ENCODE peak calls at places on chromosomes 6 and 20, in four cellular contexts. V is kidney glomerular epithelial cell, Q is amygdala, L is fibroblast of the aortic adventitia. I is an unnamed sample.

GRCh38 chr6:128316258-128316952 is 204.0 kb downstream of the PTPRK start:
- DNase-seq in V (no peak), Q (no peak), L (no peak), I (no peak)

GRCh38 chr6:163490826-163491577 is 76.5 kb downstream of the QKI start:
- DNase-seq in V (no peak), Q (no peak), L (peak; percentile 36), I (no peak)

GRCh38 chr6:97901531-97901930 is 618.5 kb upstream of the MMS22L start:
- DNase-seq in V (no peak), L (no peak), Q (no peak), I (peak; percentile 26)

GRCh38 chr6:109010703-109011102 is 83.9 kb downstream of the SESN1 start:
- DNase-seq in L (no peak), V (no peak), Q (no peak), I (no peak)

GRCh38 chr20:37407117-37407566 is 61.2 kb downstream of the SRC start:
- DNase-seq in L (peak; percentile 21), Q (no peak), V (no peak), I (no peak)

GRCh38 chr6:33620584-33621395 is at the start of gene ITPR3:
- DNase-seq in V (peak; percentile 44), Q (no peak), L (peak; percentile 92), I (peak; percentile 47)

GRCh38 chr6:53723331-53723730 is 57.8 kb upstream of the KLHL31 start:
- DNase-seq in V (no peak), Q (no peak), L (no peak), I (no peak)

GRCh38 chr6:131317516-131317915 is 182.2 kb downstream of the AKAP7 start:
- DNase-seq in L (peak; percentile 15), Q (no peak), V (no peak), I (no peak)

GRCh38 chr6:154292066-154292465 is 64.5 kb downstream of the IPCEF1 start:
- DNase-seq in V (no peak), Q (no peak), L (no peak), I (no peak)

GRCh38 chr6:95095855-95096254 is 481.5 kb upstream of the MANEA start:
- DNase-seq in L (no peak), Q (no peak), V (no peak), I (no peak)

GRCh38 chr20:58312836-58313235 is 3.3 kb downstream of the RAB22A start:
- DNase-seq in L (no peak), V (no peak), Q (no peak), I (no peak)

GRCh38 chr6:53492860-53493634 is 51.9 kb downstream of the GCLC start:
- DNase-seq in Q (peak; percentile 8), V (peak; percentile 66), L (peak; percentile 83), I (peak; percentile 57)

GRCh38 chr20:50843331-50844276 is 48.7 kb downstream of the BCAS4 start:
- DNase-seq in V (no peak), Q (no peak), L (no peak), I (no peak)

GRCh38 chr20:44900231-44900854 is 9.5 kb upstream of the PABPC1L start:
- DNase-seq in V (no peak), L (no peak), Q (no peak), I (no peak)

GRCh38 chr6:139981810-139982550 is 607.5 kb upstream of the CITED2 start:
- DNase-seq in Q (no peak), V (peak; percentile 85), L (peak; percentile 50), I (peak; percentile 90)

GRCh38 chr6:162239330-162239729 is 488.2 kb downstream of the PRKN start:
- DNase-seq in Q (no peak), V (no peak), L (no peak), I (no peak)

GRCh38 chr6:100237881-100238280 is 226.8 kb downstream of the SIM1 start:
- DNase-seq in L (no peak), Q (no peak), V (peak; percentile 38), I (no peak)

GRCh38 chr6:125662301-125662700 is 87.1 kb upstream of the HEY2 start:
- DNase-seq in Q (no peak), L (no peak), V (no peak), I (no peak)

GRCh38 chr6:152458648-152459047 is 178.5 kb downstream of the SYNE1 start:
- DNase-seq in L (peak; percentile 14), V (peak; percentile 18), Q (no peak), I (no peak)

GRCh38 chr6:168060521-168060931 is 18.5 kb downstream of the FRMD1 start:
- DNase-seq in L (peak; percentile 59), Q (peak; percentile 28), V (peak; percentile 48), I (no peak)

GRCh38 chr6:133991096-133991593 is 38.1 kb downstream of the TBPL1 start:
- DNase-seq in L (peak; percentile 83), V (peak; percentile 92), Q (no peak), I (peak; percentile 20)

GRCh38 chr6:136405410-136406029 is 115.9 kb upstream of the BCLAF1 start:
- DNase-seq in Q (no peak), V (no peak), L (no peak), I (no peak)

GRCh38 chr6:8525370-8525769 is 90.0 kb upstream of the SLC35B3 start:
- DNase-seq in L (no peak), Q (no peak), V (no peak), I (no peak)

GRCh38 chr20:35466856-35467255 is 11.5 kb downstream of the CEP250 start:
- DNase-seq in L (no peak), Q (no peak), V (no peak), I (no peak)

GRCh38 chr20:40663991-40664880 is 24.8 kb downstream of the MAFB start:
- DNase-seq in L (no peak), V (no peak), Q (no peak), I (no peak)

GRCh38 chr20:63641146-63641791 is 12.0 kb downstream of the STMN3 start:
- DNase-seq in V (no peak), L (no peak), Q (no peak), I (no peak)

GRCh38 chr6:79544939-79545450 is 7.8 kb upstream of the LCA5 start:
- DNase-seq in V (peak; percentile 100), Q (peak; percentile 61), L (peak; percentile 97), I (no peak)

I was measured in SK-N-MC.